ENCODE peak calls at places on chromosomes 7 and 10, in four cellular contexts. W is K562, O is HepG2, Z is A549. R is an unnamed sample.

GRCh38 chr10:59622320-59622901 is 87.2 kb downstream of the SLC16A9 start:
- DNase-seq in W (peak), O (peak), Z (peak), R (peak)

GRCh38 chr10:77539147-77539935 is 98.3 kb downstream of the KCNMA1 start:
- DNase-seq in W (no peak), O (no peak), Z (no peak), R (no peak)

GRCh38 chr10:29099001-29099400 is 189.9 kb upstream of the LYZL1 start:
- DNase-seq in W (no peak), O (no peak), Z (no peak), R (no peak)

GRCh38 chr7:1567082-1567771 is 2.6 kb downstream of the PSMG3 start:
- DNase-seq in W (peak), O (no peak), Z (peak), R (no peak)

GRCh38 chr7:132568962-132569361 is 7.3 kb downstream of the PLXNA4 start:
- DNase-seq in W (no peak), O (no peak), Z (no peak), R (no peak)

GRCh38 chr10:132577350-132578005 is 39.9 kb downstream of the INPP5A start:
- DNase-seq in W (peak), O (peak), Z (peak), R (no peak)

GRCh38 chr7:27762062-27762461 is 22.1 kb downstream of the TAX1BP1 start:
- DNase-seq in W (no peak), O (no peak), Z (no peak), R (no peak)

GRCh38 chr7:130009848-130010688 is 41.1 kb downstream of the ZC3HC1 start:
- DNase-seq in W (peak), O (peak), Z (peak), R (no peak)

GRCh38 chr10:26439436-26440090 is 1.4 kb downstream of the APBB1IP start:
- DNase-seq in W (no peak), O (no peak), Z (no peak), R (no peak)

GRCh38 chr10:83023647-83024046 is 1115.7 kb upstream of the GHITM start:
- DNase-seq in W (no peak), O (no peak), Z (no peak), R (no peak)

DNA sequence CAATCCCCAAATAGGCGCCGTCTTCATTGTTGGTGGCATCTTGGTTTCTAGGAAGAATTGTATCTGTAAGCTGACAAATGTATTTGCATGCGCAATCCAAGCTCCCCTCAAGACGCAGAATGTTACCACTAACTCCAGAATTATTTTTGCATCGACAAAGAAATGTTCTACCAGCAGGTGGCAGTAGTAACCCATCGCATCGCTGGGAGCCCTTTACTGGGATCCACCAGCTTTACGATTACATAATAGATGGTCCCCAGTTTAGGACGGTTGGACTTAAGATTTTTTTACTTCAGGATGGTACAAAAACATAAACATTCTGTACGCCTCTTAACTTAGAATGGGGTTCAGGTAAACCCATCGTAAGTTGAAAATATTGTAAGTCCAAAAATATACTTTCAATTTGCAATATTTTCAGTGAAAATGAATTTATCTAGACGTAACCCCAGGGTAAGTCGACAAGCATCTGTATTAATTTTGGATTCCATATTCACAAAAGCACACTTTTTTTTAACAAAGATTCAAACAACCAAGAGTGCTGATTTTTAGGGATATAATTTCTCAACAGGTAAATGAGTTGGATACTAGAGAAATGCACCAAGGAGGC is 114.0 kb upstream of the COBL start:
- DNase-seq in W (peak), O (peak), Z (peak), R (peak)
- TF ChIP-seq NR3C1 in W (no peak), O (no peak), Z (no peak), R (no peak)

GRCh38 chr7:84506151-84506550 is 311.6 kb upstream of the SEMA3A start:
- DNase-seq in W (no peak), O (no peak), Z (no peak), R (no peak)
- TF ChIP-seq NR3C1 in W (no peak), O (no peak), Z (no peak), R (no peak)

GRCh38 chr10:73946253-73947145 is 35.6 kb downstream of the PLAU start:
- DNase-seq in W (no peak), O (no peak), Z (no peak), R (no peak)

GRCh38 chr10:73941300-73941699 is 30.4 kb downstream of the PLAU start:
- DNase-seq in W (no peak), O (no peak), Z (no peak), R (no peak)

GRCh38 chr10:73940634-73941221 is 29.8 kb downstream of the PLAU start:
- DNase-seq in W (peak), O (peak), Z (peak), R (peak)

GRCh38 chr10:73948947-73949633 is 38.2 kb downstream of the PLAU start:
- DNase-seq in W (no peak), O (no peak), Z (no peak), R (no peak)

DNA sequence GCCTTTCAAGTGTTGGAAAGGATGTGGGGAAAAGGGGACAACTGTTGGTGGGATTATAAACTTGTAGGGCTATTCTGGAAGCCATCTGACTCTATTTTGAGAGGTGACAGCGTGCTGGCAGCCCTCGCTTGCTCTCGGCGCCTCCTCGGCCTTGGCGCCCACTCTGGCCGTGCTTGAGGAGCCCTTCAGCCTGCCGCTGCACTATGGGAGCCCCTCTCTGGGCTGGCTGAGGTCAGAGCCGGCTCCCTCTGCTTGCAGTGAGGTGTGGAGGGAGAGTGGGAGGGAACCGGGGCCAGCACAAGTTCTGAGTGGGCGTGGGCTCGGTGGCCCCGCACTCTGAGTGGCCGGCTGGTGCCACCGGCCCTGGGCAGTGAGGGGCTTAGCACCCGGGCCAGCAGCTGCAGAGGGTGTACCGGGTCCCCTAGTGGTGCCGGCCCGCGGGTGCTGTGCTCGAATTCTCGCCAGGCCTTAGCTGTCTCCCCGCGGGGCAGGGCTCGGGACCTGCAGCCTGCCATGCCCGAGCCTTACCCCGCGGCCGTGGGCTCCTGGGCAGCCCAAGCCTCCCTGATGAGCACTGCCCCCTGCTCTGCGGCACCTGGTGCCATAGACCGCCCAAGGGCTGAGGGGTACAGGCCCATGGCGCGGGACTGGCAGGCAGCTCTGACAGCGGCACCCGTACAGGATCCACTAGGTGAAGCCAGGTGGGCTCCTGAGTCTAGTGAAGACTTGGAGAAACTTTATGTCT is 33.6 kb downstream of the PLAU start:
- DNase-seq in W (no peak), O (no peak), Z (no peak), R (no peak)
- TF ChIP-seq NR3C1 in W (no peak), O (no peak), Z (no peak), R (no peak)

GRCh38 chr7:149874644-149875028 is 867 bp downstream of the ATP6V0E2 start:
- DNase-seq in W (peak), O (peak), Z (no peak), R (no peak)

GRCh38 chr7:149877890-149878522 is 4.2 kb downstream of the ATP6V0E2 start:
- DNase-seq in W (no peak), O (no peak), Z (no peak), R (no peak)

GRCh38 chr7:149873074-149873967 is 448 bp upstream of the ATP6V0E2 start:
- DNase-seq in W (peak), O (peak), Z (peak), R (peak)

GRCh38 chr7:149873968-149874643 is at the start of gene ATP6V0E2:
- DNase-seq in W (no peak), O (no peak), Z (no peak), R (no peak)

GRCh38 chr7:149875396-149875795 is 1.6 kb downstream of the ATP6V0E2 start:
- DNase-seq in W (peak), O (no peak), Z (no peak), R (no peak)
- TF ChIP-seq NR3C1 in W (no peak), O (no peak), Z (no peak), R (no peak)